ENCODE peak calls at places on chromosome 13, in ten cellular contexts. One of them, this sample, is unnamed.

GRCh38 chr13:59755647-59756290 is 408.0 kb downstream of the DIAPH3 start:
- DNase-seq in NCI-H774: no peak
- DNase-seq in germinal center: no peak
- DNase-seq in activated naive CD4-positive, alpha-beta T cell treated with anti-CD3 and anti-CD28 coated beads, Interleukin-2, amount 50 U/mL, for 16 hours: no peak
- DNase-seq in pancreas: no peak
- DNase-seq in psoas muscle: no peak
- DNase-seq in C1 segment of cervical spinal cord: no peak
- DNase-seq in Kasumi-1: no peak
- DNase-seq in endothelial cell: no peak
- DNase-seq in NCI-H226: no peak
- DNase-seq in this sample: no peak

GRCh38 chr13:33191425-33192221 is 93.9 kb downstream of the STARD13 start:
- DNase-seq in NCI-H774: no peak
- DNase-seq in germinal center: no peak
- DNase-seq in activated naive CD4-positive, alpha-beta T cell treated with anti-CD3 and anti-CD28 coated beads, Interleukin-2, amount 50 U/mL, for 16 hours: no peak
- DNase-seq in pancreas: no peak
- DNase-seq in psoas muscle: no peak
- DNase-seq in C1 segment of cervical spinal cord: no peak
- DNase-seq in Kasumi-1: no peak
- DNase-seq in endothelial cell: no peak
- DNase-seq in NCI-H226: no peak
- DNase-seq in this sample: no peak

GRCh38 chr13:79386125-79386822 is 19.8 kb downstream of the RBM26 start:
- DNase-seq in NCI-H774: no peak
- DNase-seq in germinal center: no peak
- DNase-seq in activated naive CD4-positive, alpha-beta T cell treated with anti-CD3 and anti-CD28 coated beads, Interleukin-2, amount 50 U/mL, for 16 hours: peak
- DNase-seq in pancreas: no peak
- DNase-seq in psoas muscle: no peak
- DNase-seq in C1 segment of cervical spinal cord: no peak
- DNase-seq in Kasumi-1: no peak
- DNase-seq in endothelial cell: no peak
- DNase-seq in NCI-H226: peak
- DNase-seq in this sample: no peak

GRCh38 chr13:30559274-30559673 is 58.4 kb upstream of the USPL1 start:
- DNase-seq in NCI-H774: no peak
- DNase-seq in germinal center: no peak
- DNase-seq in activated naive CD4-positive, alpha-beta T cell treated with anti-CD3 and anti-CD28 coated beads, Interleukin-2, amount 50 U/mL, for 16 hours: no peak
- DNase-seq in pancreas: no peak
- DNase-seq in psoas muscle: no peak
- DNase-seq in C1 segment of cervical spinal cord: no peak
- DNase-seq in Kasumi-1: no peak
- DNase-seq in endothelial cell: no peak
- DNase-seq in NCI-H226: no peak
- DNase-seq in this sample: no peak

GRCh38 chr13:113843864-113844556 is 19.9 kb downstream of the GAS6 start:
- DNase-seq in NCI-H774: no peak
- DNase-seq in germinal center: no peak
- DNase-seq in activated naive CD4-positive, alpha-beta T cell treated with anti-CD3 and anti-CD28 coated beads, Interleukin-2, amount 50 U/mL, for 16 hours: peak
- DNase-seq in pancreas: peak
- DNase-seq in psoas muscle: no peak
- DNase-seq in C1 segment of cervical spinal cord: no peak
- DNase-seq in Kasumi-1: no peak
- DNase-seq in endothelial cell: no peak
- DNase-seq in NCI-H226: no peak
- DNase-seq in this sample: no peak

GRCh38 chr13:112444416-112445399 is 68.6 kb downstream of the SPACA7 start:
- DNase-seq in NCI-H774: no peak
- DNase-seq in germinal center: no peak
- DNase-seq in activated naive CD4-positive, alpha-beta T cell treated with anti-CD3 and anti-CD28 coated beads, Interleukin-2, amount 50 U/mL, for 16 hours: no peak
- DNase-seq in pancreas: peak
- DNase-seq in psoas muscle: no peak
- DNase-seq in C1 segment of cervical spinal cord: no peak
- DNase-seq in Kasumi-1: no peak
- DNase-seq in endothelial cell: no peak
- DNase-seq in NCI-H226: no peak
- DNase-seq in this sample: no peak

GRCh38 chr13:22915442-22916082 is 265.2 kb upstream of the SGCG start:
- DNase-seq in NCI-H774: peak
- DNase-seq in germinal center: no peak
- DNase-seq in activated naive CD4-positive, alpha-beta T cell treated with anti-CD3 and anti-CD28 coated beads, Interleukin-2, amount 50 U/mL, for 16 hours: no peak
- DNase-seq in pancreas: no peak
- DNase-seq in psoas muscle: peak
- DNase-seq in C1 segment of cervical spinal cord: peak
- DNase-seq in Kasumi-1: no peak
- DNase-seq in endothelial cell: peak
- DNase-seq in NCI-H226: no peak
- DNase-seq in this sample: no peak

GRCh38 chr13:99981115-99982020 is at the start of gene ZIC2:
- DNase-seq in NCI-H774: peak
- DNase-seq in germinal center: no peak
- DNase-seq in activated naive CD4-positive, alpha-beta T cell treated with anti-CD3 and anti-CD28 coated beads, Interleukin-2, amount 50 U/mL, for 16 hours: no peak
- DNase-seq in pancreas: peak
- DNase-seq in psoas muscle: no peak
- DNase-seq in C1 segment of cervical spinal cord: no peak
- DNase-seq in Kasumi-1: no peak
- DNase-seq in endothelial cell: peak
- DNase-seq in NCI-H226: peak
- DNase-seq in this sample: no peak

GRCh38 chr13:113520571-113520970 is 30.1 kb upstream of the DCUN1D2 start:
- DNase-seq in NCI-H774: no peak
- DNase-seq in germinal center: no peak
- DNase-seq in activated naive CD4-positive, alpha-beta T cell treated with anti-CD3 and anti-CD28 coated beads, Interleukin-2, amount 50 U/mL, for 16 hours: no peak
- DNase-seq in pancreas: no peak
- DNase-seq in psoas muscle: no peak
- DNase-seq in C1 segment of cervical spinal cord: no peak
- DNase-seq in Kasumi-1: no peak
- DNase-seq in endothelial cell: no peak
- DNase-seq in NCI-H226: no peak
- DNase-seq in this sample: no peak

GRCh38 chr13:105998233-105998550 is 537.3 kb downstream of the EFNB2 start:
- DNase-seq in NCI-H774: no peak
- DNase-seq in germinal center: no peak
- DNase-seq in activated naive CD4-positive, alpha-beta T cell treated with anti-CD3 and anti-CD28 coated beads, Interleukin-2, amount 50 U/mL, for 16 hours: no peak
- DNase-seq in pancreas: no peak
- DNase-seq in psoas muscle: no peak
- DNase-seq in C1 segment of cervical spinal cord: no peak
- DNase-seq in Kasumi-1: no peak
- DNase-seq in endothelial cell: no peak
- DNase-seq in NCI-H226: no peak
- DNase-seq in this sample: no peak

GRCh38 chr13:102401305-102401704 is 543 bp downstream of the FGF14 start:
- DNase-seq in NCI-H774: no peak
- DNase-seq in germinal center: no peak
- DNase-seq in activated naive CD4-positive, alpha-beta T cell treated with anti-CD3 and anti-CD28 coated beads, Interleukin-2, amount 50 U/mL, for 16 hours: no peak
- DNase-seq in pancreas: no peak
- DNase-seq in psoas muscle: no peak
- DNase-seq in C1 segment of cervical spinal cord: no peak
- DNase-seq in Kasumi-1: no peak
- DNase-seq in endothelial cell: no peak
- DNase-seq in NCI-H226: no peak
- DNase-seq in this sample: no peak

GRCh38 chr13:63481334-63481733 is 2065.7 kb upstream of the PCDH20 start:
- DNase-seq in NCI-H774: no peak
- DNase-seq in germinal center: no peak
- DNase-seq in activated naive CD4-positive, alpha-beta T cell treated with anti-CD3 and anti-CD28 coated beads, Interleukin-2, amount 50 U/mL, for 16 hours: no peak
- DNase-seq in pancreas: no peak
- DNase-seq in psoas muscle: no peak
- DNase-seq in C1 segment of cervical spinal cord: no peak
- DNase-seq in Kasumi-1: no peak
- DNase-seq in endothelial cell: no peak
- DNase-seq in NCI-H226: peak
- DNase-seq in this sample: peak

GRCh38 chr13:106467406-106468122 is 67.9 kb downstream of the EFNB2 start:
- DNase-seq in NCI-H774: no peak
- DNase-seq in germinal center: no peak
- DNase-seq in activated naive CD4-positive, alpha-beta T cell treated with anti-CD3 and anti-CD28 coated beads, Interleukin-2, amount 50 U/mL, for 16 hours: no peak
- DNase-seq in pancreas: no peak
- DNase-seq in psoas muscle: no peak
- DNase-seq in C1 segment of cervical spinal cord: no peak
- DNase-seq in Kasumi-1: no peak
- DNase-seq in endothelial cell: no peak
- DNase-seq in NCI-H226: no peak
- DNase-seq in this sample: no peak

GRCh38 chr13:46178143-46178542 is 3.8 kb downstream of the LCP1 start:
- DNase-seq in NCI-H774: no peak
- DNase-seq in germinal center: no peak
- DNase-seq in activated naive CD4-positive, alpha-beta T cell treated with anti-CD3 and anti-CD28 coated beads, Interleukin-2, amount 50 U/mL, for 16 hours: no peak
- DNase-seq in pancreas: no peak
- DNase-seq in psoas muscle: no peak
- DNase-seq in C1 segment of cervical spinal cord: no peak
- DNase-seq in Kasumi-1: no peak
- DNase-seq in endothelial cell: no peak
- DNase-seq in NCI-H226: no peak
- DNase-seq in this sample: no peak

GRCh38 chr13:74290324-74290773 is 156.1 kb upstream of the KLF12 start:
- DNase-seq in NCI-H774: peak
- DNase-seq in germinal center: peak
- DNase-seq in activated naive CD4-positive, alpha-beta T cell treated with anti-CD3 and anti-CD28 coated beads, Interleukin-2, amount 50 U/mL, for 16 hours: peak
- DNase-seq in pancreas: no peak
- DNase-seq in psoas muscle: no peak
- DNase-seq in C1 segment of cervical spinal cord: no peak
- DNase-seq in Kasumi-1: no peak
- DNase-seq in endothelial cell: no peak
- DNase-seq in NCI-H226: peak
- DNase-seq in this sample: peak

GRCh38 chr13:51330741-51331140 is 8.8 kb upstream of the SERPINE3 start:
- DNase-seq in NCI-H774: no peak
- DNase-seq in germinal center: no peak
- DNase-seq in activated naive CD4-positive, alpha-beta T cell treated with anti-CD3 and anti-CD28 coated beads, Interleukin-2, amount 50 U/mL, for 16 hours: no peak
- DNase-seq in pancreas: no peak
- DNase-seq in psoas muscle: no peak
- DNase-seq in C1 segment of cervical spinal cord: no peak
- DNase-seq in Kasumi-1: peak
- DNase-seq in endothelial cell: no peak
- DNase-seq in NCI-H226: no peak
- DNase-seq in this sample: no peak

GRCh38 chr13:25973085-25973484 is 78.7 kb downstream of the SHISA2 start:
- DNase-seq in NCI-H774: no peak
- DNase-seq in germinal center: no peak
- DNase-seq in activated naive CD4-positive, alpha-beta T cell treated with anti-CD3 and anti-CD28 coated beads, Interleukin-2, amount 50 U/mL, for 16 hours: no peak
- DNase-seq in pancreas: no peak
- DNase-seq in psoas muscle: peak
- DNase-seq in C1 segment of cervical spinal cord: no peak
- DNase-seq in Kasumi-1: no peak
- DNase-seq in endothelial cell: no peak
- DNase-seq in NCI-H226: no peak
- DNase-seq in this sample: no peak

GRCh38 chr13:110592670-110593069 is 22.7 kb upstream of the NAXD start:
- DNase-seq in NCI-H774: no peak
- DNase-seq in germinal center: no peak
- DNase-seq in activated naive CD4-positive, alpha-beta T cell treated with anti-CD3 and anti-CD28 coated beads, Interleukin-2, amount 50 U/mL, for 16 hours: no peak
- DNase-seq in pancreas: no peak
- DNase-seq in psoas muscle: no peak
- DNase-seq in C1 segment of cervical spinal cord: no peak
- DNase-seq in Kasumi-1: no peak
- DNase-seq in endothelial cell: no peak
- DNase-seq in NCI-H226: no peak
- DNase-seq in this sample: no peak

GRCh38 chr13:75384881-75385707 is 96.9 kb downstream of the TBC1D4 start:
- DNase-seq in NCI-H774: peak
- DNase-seq in germinal center: peak
- DNase-seq in activated naive CD4-positive, alpha-beta T cell treated with anti-CD3 and anti-CD28 coated beads, Interleukin-2, amount 50 U/mL, for 16 hours: no peak
- DNase-seq in pancreas: no peak
- DNase-seq in psoas muscle: no peak
- DNase-seq in C1 segment of cervical spinal cord: no peak
- DNase-seq in Kasumi-1: peak
- DNase-seq in endothelial cell: no peak
- DNase-seq in NCI-H226: no peak
- DNase-seq in this sample: no peak

GRCh38 chr13:73754727-73755292 is 379.4 kb downstream of the KLF12 start:
- DNase-seq in NCI-H774: peak
- DNase-seq in germinal center: peak
- DNase-seq in activated naive CD4-positive, alpha-beta T cell treated with anti-CD3 and anti-CD28 coated beads, Interleukin-2, amount 50 U/mL, for 16 hours: no peak
- DNase-seq in pancreas: no peak
- DNase-seq in psoas muscle: no peak
- DNase-seq in C1 segment of cervical spinal cord: peak
- DNase-seq in Kasumi-1: peak
- DNase-seq in endothelial cell: peak
- DNase-seq in NCI-H226: peak
- DNase-seq in this sample: peak

GRCh38 chr13:43087960-43088580 is 64.7 kb downstream of the DNAJC15 start:
- DNase-seq in NCI-H774: no peak
- DNase-seq in germinal center: peak
- DNase-seq in activated naive CD4-positive, alpha-beta T cell treated with anti-CD3 and anti-CD28 coated beads, Interleukin-2, amount 50 U/mL, for 16 hours: no peak
- DNase-seq in pancreas: no peak
- DNase-seq in psoas muscle: no peak
- DNase-seq in C1 segment of cervical spinal cord: no peak
- DNase-seq in Kasumi-1: no peak
- DNase-seq in endothelial cell: no peak
- DNase-seq in NCI-H226: peak
- DNase-seq in this sample: no peak

GRCh38 chr13:110132178-110132975 is 174.6 kb downstream of the COL4A1 start:
- DNase-seq in NCI-H774: no peak
- DNase-seq in germinal center: no peak
- DNase-seq in activated naive CD4-positive, alpha-beta T cell treated with anti-CD3 and anti-CD28 coated beads, Interleukin-2, amount 50 U/mL, for 16 hours: no peak
- DNase-seq in pancreas: no peak
- DNase-seq in psoas muscle: no peak
- DNase-seq in C1 segment of cervical spinal cord: no peak
- DNase-seq in Kasumi-1: no peak
- DNase-seq in endothelial cell: no peak
- DNase-seq in NCI-H226: no peak
- DNase-seq in this sample: no peak

This sample was measured in AG09319.